ENCODE peak calls at places on chromosomes 5 and 9, in eight cellular contexts. O, U, J, D, B, F, L and Y are unnamed samples.
A peak's percentile ranks its signal among the peaks of the same experiment; 100 is the strongest.

GRCh38 chr5:5294429-5294828 is 128.0 kb upstream of the ICE1 start:
- DNase-seq in O (no peak), U (no peak), J (no peak), D (no peak), B (no peak), F (no peak), L (no peak), Y (no peak)

GRCh38 chr9:36470891-36471290 is 70.8 kb upstream of the RNF38 start:
- DNase-seq in O (no peak), U (no peak), J (no peak), D (no peak), B (peak; percentile 68), F (peak; percentile 60), L (no peak), Y (peak; percentile 41)

GRCh38 chr9:21056931-21057330 is 20.8 kb downstream of the IFNB1 start:
- DNase-seq in O (no peak), U (no peak), J (no peak), D (no peak), B (peak; percentile 71), F (no peak), L (no peak), Y (no peak)

GRCh38 chr9:78932849-78933627 is 636.1 kb downstream of the PSAT1 start:
- DNase-seq in O (no peak), U (no peak), J (no peak), D (no peak), B (peak; percentile 66), F (no peak), L (no peak), Y (no peak)

GRCh38 chr9:83491995-83492394 is 46.2 kb downstream of the FRMD3 start:
- DNase-seq in O (no peak), U (no peak), J (no peak), D (no peak), B (no peak), F (no peak), L (no peak), Y (no peak)

GRCh38 chr5:68368686-68369359 is 153.3 kb downstream of the PIK3R1 start:
- DNase-seq in O (no peak), U (no peak), J (no peak), D (no peak), B (peak; percentile 70), F (no peak), L (no peak), Y (no peak)

GRCh38 chr5:35294976-35295375 is 64.7 kb upstream of the PRLR start:
- DNase-seq in O (no peak), U (no peak), J (no peak), D (no peak), B (no peak), F (no peak), L (no peak), Y (no peak)

GRCh38 chr5:51987679-51988209 is 604.5 kb downstream of the ISL1 start:
- DNase-seq in O (peak; percentile 73), U (no peak), J (no peak), D (no peak), B (no peak), F (no peak), L (no peak), Y (no peak)

GRCh38 chr5:172624996-172625939 is 15.8 kb upstream of the NEURL1B start:
- DNase-seq in O (no peak), U (no peak), J (no peak), D (no peak), B (no peak), F (no peak), L (no peak), Y (no peak)

GRCh38 chr5:66959668-66960067 is 236.9 kb downstream of the CD180 start:
- DNase-seq in O (no peak), U (no peak), J (no peak), D (no peak), B (no peak), F (no peak), L (no peak), Y (no peak)

GRCh38 chr9:131809941-131810344 is 70.1 kb upstream of the RAPGEF1 start:
- DNase-seq in O (no peak), U (no peak), J (no peak), D (no peak), B (peak; percentile 14), F (no peak), L (no peak), Y (no peak)

GRCh38 chr9:5288591-5288990 is 15.9 kb downstream of the RLN2 start:
- DNase-seq in O (no peak), U (no peak), J (no peak), D (no peak), B (no peak), F (no peak), L (no peak), Y (no peak)

GRCh38 chr5:94778299-94778698 is 159.8 kb downstream of the SLF1 start:
- DNase-seq in O (peak; percentile 61), U (no peak), J (no peak), D (no peak), B (no peak), F (no peak), L (no peak), Y (no peak)

GRCh38 chr5:122077451-122078115 is 476 bp downstream of the LOX start:
- DNase-seq in O (peak; percentile 51), U (peak; percentile 39), J (peak; percentile 17), D (peak; percentile 48), B (peak; percentile 41), F (no peak), L (no peak), Y (no peak)

GRCh38 chr5:59829389-59829788 is 64.1 kb downstream of the PDE4D start:
- DNase-seq in O (no peak), U (no peak), J (no peak), D (no peak), B (no peak), F (no peak), L (no peak), Y (no peak)

GRCh38 chr5:179783128-179783527 is 10.7 kb upstream of the LTC4S start:
- DNase-seq in O (no peak), U (no peak), J (no peak), D (no peak), B (no peak), F (no peak), L (no peak), Y (no peak)
- H3K9me3 ChIP-seq in O (no peaks in the 10 kb centered on the region), U (no peaks in the 10 kb centered on the region), J (no peaks in the 10 kb centered on the region), D (no peaks in the 10 kb centered on the region), B (no peaks in the 10 kb centered on the region), F (no peaks in the 10 kb centered on the region), L (no peaks in the 10 kb centered on the region), Y (no peaks in the 10 kb centered on the region)

GRCh38 chr5:3099526-3099925 is 348.0 kb upstream of the IRX2 start:
- DNase-seq in O (no peak), U (no peak), J (no peak), D (no peak), B (no peak), F (no peak), L (no peak), Y (no peak)

GRCh38 chr5:3101561-3101960 is 350.1 kb upstream of the IRX2 start:
- DNase-seq in O (no peak), U (no peak), J (no peak), D (no peak), B (no peak), F (no peak), L (no peak), Y (no peak)

GRCh38 chr5:3099954-3100353 is 348.5 kb upstream of the IRX2 start:
- DNase-seq in O (no peak), U (no peak), J (no peak), D (no peak), B (no peak), F (no peak), L (no peak), Y (no peak)

GRCh38 chr5:3102531-3102930 is 351.1 kb upstream of the IRX2 start:
- DNase-seq in O (no peak), U (no peak), J (no peak), D (no peak), B (no peak), F (no peak), L (no peak), Y (no peak)

GRCh38 chr5:3100921-3101551 is 349.6 kb upstream of the IRX2 start:
- DNase-seq in O (no peak), U (no peak), J (no peak), D (no peak), B (no peak), F (no peak), L (no peak), Y (no peak)
- H3K4me1 ChIP-seq in O (no peaks in the 10 kb centered on the region), U (peaks cover 39% of the 10 kb centered on the region), J (no peaks in the 10 kb centered on the region), D (no peaks in the 10 kb centered on the region), B (no peaks in the 10 kb centered on the region), F (no peaks in the 10 kb centered on the region), L (no peaks in the 10 kb centered on the region), Y (no peaks in the 10 kb centered on the region)

DNA sequence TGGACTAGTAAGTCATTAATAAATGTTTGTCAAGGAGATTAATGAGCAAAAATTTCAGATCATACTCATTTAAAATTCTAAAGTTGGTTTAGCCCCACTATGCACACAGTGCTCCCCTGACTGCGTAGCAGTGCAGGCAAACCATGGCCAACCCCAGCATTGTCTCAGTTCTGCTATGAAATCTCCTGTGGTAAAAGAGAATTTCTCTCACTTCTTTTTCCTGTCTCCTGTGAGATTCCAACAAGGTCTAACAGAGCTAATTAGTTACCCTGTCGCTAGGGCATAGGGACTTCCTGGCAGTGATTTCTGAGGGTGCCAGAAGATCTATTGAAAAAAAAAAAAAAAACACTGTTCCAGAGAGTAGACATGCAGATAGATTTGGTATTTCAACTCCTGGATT is 138.2 kb downstream of the PLPPR1 start:
- DNase-seq in O (no peak), U (no peak), J (no peak), D (no peak), B (no peak), F (no peak), L (no peak), Y (no peak)
- H3K9me3 ChIP-seq in O (no peaks in the 10 kb centered on the region), U (no peaks in the 10 kb centered on the region), J (no peaks in the 10 kb centered on the region), D (no peaks in the 10 kb centered on the region), B (no peaks in the 10 kb centered on the region), F (no peaks in the 10 kb centered on the region), L (no peaks in the 10 kb centered on the region), Y (no peaks in the 10 kb centered on the region)

DNA sequence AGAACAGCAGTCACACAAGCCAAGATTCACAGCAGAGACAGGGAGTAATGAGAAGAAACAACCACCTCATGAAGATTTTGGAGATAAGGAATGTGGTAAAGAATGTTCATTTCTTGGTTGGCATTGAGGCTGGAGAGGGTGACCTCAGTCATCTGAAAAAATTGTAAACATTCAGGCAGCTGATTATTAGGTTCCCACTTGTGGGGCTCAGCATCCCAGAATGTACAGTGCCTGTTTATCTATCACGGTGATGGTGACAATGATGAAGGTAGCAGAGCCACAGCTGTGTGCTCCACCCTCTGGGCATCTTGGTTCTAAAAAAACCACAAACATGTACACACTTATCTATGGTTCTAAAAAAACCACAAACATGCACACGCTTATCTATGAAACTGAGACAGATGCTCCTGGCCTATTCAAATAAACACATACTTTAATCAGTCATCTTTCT is 143.9 kb upstream of the MOCS2 start:
- DNase-seq in O (no peak), U (no peak), J (no peak), D (no peak), B (peak; percentile 81), F (no peak), L (no peak), Y (no peak)
- H3K4me1 ChIP-seq in O (no peaks in the 10 kb centered on the region), U (no peaks in the 10 kb centered on the region), J (no peaks in the 10 kb centered on the region), D (no peaks in the 10 kb centered on the region), B (peaks cover 63% of the 10 kb centered on the region), F (no peaks in the 10 kb centered on the region), L (no peaks in the 10 kb centered on the region), Y (no peaks in the 10 kb centered on the region)